ENCODE peak calls at places on chromosomes 1 and 21, in five cellular contexts. Y, V, B, L and X are unnamed samples.

GRCh38 chr21:44712203-44713028 is 1.0 kb upstream of the TSPEAR start:
- DNase-seq in Y (no peak), V (peak), B (no peak), L (no peak), X (no peak)

GRCh38 chr1:229131243-229132105 is 139.4 kb upstream of the RAB4A start:
- DNase-seq in Y (peak), V (no peak), B (no peak), L (no peak), X (no peak)

GRCh38 chr1:207335695-207336363 is 14.4 kb downstream of the CD55 start:
- DNase-seq in Y (no peak), V (no peak), B (no peak), L (no peak), X (no peak)

GRCh38 chr21:37407719-37408455 is 41.3 kb downstream of the DYRK1A start:
- DNase-seq in Y (no peak), V (no peak), B (no peak), L (no peak), X (no peak)

GRCh38 chr1:151711940-151712339 is 4.7 kb downstream of the CELF3 start:
- DNase-seq in Y (no peak), V (no peak), B (no peak), L (no peak), X (no peak)

GRCh38 chr1:103525114-103525606 is 339 bp upstream of the RNPC3 start:
- DNase-seq in Y (peak), V (no peak), B (no peak), L (peak), X (peak)

GRCh38 chr21:38944903-38945302 is 139.2 kb downstream of the ETS2 start:
- DNase-seq in Y (no peak), V (peak), B (no peak), L (no peak), X (no peak)

GRCh38 chr21:32768530-32768929 is 3.0 kb downstream of the PAXBP1 start:
- DNase-seq in Y (no peak), V (no peak), B (no peak), L (no peak), X (no peak)

GRCh38 chr1:100075773-100076172 is 57.0 kb downstream of the SASS6 start:
- DNase-seq in Y (no peak), V (no peak), B (no peak), L (no peak), X (peak)

GRCh38 chr1:23799570-23800395 is 771 bp downstream of the GALE start:
- DNase-seq in Y (peak), V (peak), B (peak), L (peak), X (peak)

GRCh38 chr1:92822907-92823306 is 8.9 kb upstream of the RPL5 start:
- DNase-seq in Y (peak), V (no peak), B (no peak), L (no peak), X (no peak)

GRCh38 chr1:161226759-161227158 is 899 bp downstream of the TOMM40L start:
- DNase-seq in Y (no peak), V (no peak), B (no peak), L (peak), X (no peak)

GRCh38 chr1:226181996-226182714 is 4.4 kb downstream of the ACBD3 start:
- DNase-seq in Y (peak), V (no peak), B (no peak), L (no peak), X (no peak)

GRCh38 chr1:85019989-85020388 is 23.1 kb upstream of the MCOLN2 start:
- DNase-seq in Y (no peak), V (no peak), B (no peak), L (no peak), X (no peak)

GRCh38 chr1:154937051-154937987 is 800 bp upstream of the PMVK start:
- DNase-seq in Y (peak), V (peak), B (peak), L (peak), X (peak)

GRCh38 chr21:27818847-27819246 is 852.0 kb upstream of the ADAMTS5 start:
- DNase-seq in Y (no peak), V (no peak), B (no peak), L (no peak), X (no peak)

GRCh38 chr1:173164686-173165085 is 42.4 kb downstream of the TNFSF4 start:
- DNase-seq in Y (no peak), V (no peak), B (no peak), L (no peak), X (no peak)
- TF ChIP-seq TAF1 in Y (no peak), V (no peak), B (no peak), L (no peak), X (no peak)

DNA sequence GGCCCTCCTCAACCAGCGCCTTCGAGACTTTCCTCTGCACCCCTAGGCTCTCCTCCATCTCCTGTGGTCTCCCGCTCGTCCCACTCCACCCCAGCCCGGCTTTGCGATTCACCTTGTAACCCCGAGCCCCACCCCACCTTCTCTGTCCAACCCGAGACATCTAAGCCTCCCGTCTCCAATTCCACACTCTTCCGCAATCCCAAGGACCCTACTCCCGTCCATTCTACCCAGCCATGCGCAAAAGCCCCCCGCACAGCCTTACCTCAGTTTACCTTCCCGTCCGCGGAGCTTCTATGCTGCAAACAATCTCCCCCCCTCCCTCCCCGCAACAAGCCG is 174 bp downstream of the SH3BP5L start:
- DNase-seq in Y (no peak), V (peak), B (no peak), L (peak), X (no peak)
- TF ChIP-seq POLR2A in Y (no peak), V (no peak), B (no peak), L (no peak), X (no peak)

GRCh38 chr1:64920936-64921589 is 45.3 kb downstream of the JAK1 start:
- DNase-seq in Y (no peak), V (no peak), B (no peak), L (no peak), X (no peak)

GRCh38 chr1:64917907-64918306 is 48.4 kb downstream of the JAK1 start:
- DNase-seq in Y (no peak), V (no peak), B (no peak), L (no peak), X (no peak)

GRCh38 chr1:64913361-64914015 is 52.9 kb downstream of the JAK1 start:
- DNase-seq in Y (no peak), V (no peak), B (no peak), L (no peak), X (no peak)

GRCh38 chr1:64915381-64916274 is 50.7 kb downstream of the JAK1 start:
- DNase-seq in Y (peak), V (no peak), B (no peak), L (no peak), X (no peak)

DNA sequence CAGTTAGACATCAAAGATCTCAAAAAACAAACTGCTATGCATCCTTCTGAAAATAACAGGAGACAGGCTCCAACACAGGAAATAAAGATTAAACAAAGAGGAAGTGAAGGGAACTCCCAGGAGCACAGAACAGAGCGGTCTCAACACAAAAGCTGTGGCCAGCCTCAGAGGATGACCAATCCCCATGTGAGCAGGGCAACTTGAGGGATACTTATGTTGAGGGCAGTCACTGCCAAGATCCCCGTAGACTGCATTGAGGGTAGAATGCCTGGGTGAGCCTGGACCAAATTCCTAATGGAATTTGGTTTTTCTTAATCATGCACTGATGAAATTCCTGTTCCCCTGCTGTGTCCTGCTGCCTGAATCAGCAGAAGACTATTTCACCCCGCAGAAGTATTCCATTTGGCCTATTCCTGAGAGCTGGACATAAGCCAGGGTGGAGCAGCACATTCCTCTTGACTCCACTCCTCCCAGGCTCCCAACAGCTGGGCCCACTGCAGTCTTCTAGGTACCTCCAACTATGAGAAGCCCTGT is 49.0 kb downstream of the JAK1 start:
- DNase-seq in Y (peak), V (no peak), B (no peak), L (no peak), X (no peak)
- TF ChIP-seq POLR2AphosphoS5 in Y (no peak), V (no peak), B (no peak), L (no peak), X (no peak)

GRCh38 chr1:231355171-231355570 is 17.1 kb downstream of the SPRTN start:
- DNase-seq in Y (no peak), V (no peak), B (no peak), L (no peak), X (no peak)
- TF ChIP-seq TAF1 in Y (no peak), V (no peak), B (no peak), L (no peak), X (no peak)

DNA sequence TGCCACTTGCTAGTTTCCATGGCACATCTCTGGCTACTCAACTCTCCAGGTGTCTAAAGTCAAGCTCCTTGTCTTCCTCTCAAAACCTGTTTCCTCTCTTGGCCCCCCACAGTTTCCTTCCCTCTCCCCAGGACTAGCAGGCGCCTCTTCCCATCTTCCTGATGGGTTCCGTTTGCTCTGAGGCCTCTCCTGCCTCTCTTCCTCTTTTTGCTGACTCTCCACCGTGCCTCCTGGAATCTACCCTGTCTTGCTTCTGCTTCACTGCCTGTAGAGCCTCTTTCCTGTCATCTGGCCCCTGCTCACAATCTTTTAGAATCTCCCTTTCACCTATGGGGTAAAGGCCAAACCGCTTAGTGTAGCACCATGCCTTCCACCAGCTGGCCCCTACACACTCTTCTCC is 21.8 kb upstream of the LHX4 start:
- DNase-seq in Y (no peak), V (no peak), B (no peak), L (no peak), X (no peak)
- TF ChIP-seq POLR2A in Y (no peak), V (no peak), B (no peak), L (no peak), X (no peak)

DNA sequence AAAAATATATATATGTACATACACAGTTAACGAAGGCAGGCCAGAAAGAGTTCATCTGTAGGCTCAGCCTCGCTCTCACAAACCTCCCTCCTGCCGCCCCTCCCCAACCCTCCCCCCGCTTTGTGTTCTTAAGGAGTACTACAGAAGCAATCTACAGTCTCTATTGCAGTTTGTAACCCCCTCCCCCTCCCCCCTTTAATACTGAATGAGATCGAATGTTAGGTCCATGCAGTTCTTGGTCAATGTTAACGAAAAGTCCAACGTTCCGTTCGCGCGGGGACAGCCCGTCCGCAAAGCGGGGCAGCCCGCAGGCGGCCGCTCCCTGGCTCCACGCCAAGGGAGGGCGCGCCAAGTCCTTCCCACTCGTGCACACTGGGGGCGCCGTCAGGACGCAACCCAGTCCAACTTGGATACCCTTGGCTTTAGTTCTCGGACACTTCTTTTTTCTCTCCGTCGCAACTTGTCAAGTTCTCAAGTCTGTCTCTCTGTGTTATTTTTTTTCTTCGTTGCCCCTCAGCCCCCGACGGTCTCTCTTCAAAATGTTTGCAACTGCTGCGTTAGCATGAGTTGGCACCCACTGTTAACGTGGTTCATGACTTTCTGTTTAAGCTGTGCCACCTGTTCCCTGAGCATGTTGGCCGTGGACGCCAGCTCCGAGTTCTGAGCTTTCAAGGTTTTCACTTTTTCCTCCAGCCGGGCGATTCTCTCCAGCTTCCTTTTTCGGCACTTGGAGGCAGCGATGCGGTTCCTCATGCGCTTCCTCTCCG is 2.1 kb downstream of the JUN start:
- DNase-seq in Y (no peak), V (peak), B (no peak), L (peak), X (no peak)
- TF ChIP-seq POLR2AphosphoS5 in Y (no peak), V (no peak), B (no peak), L (peak), X (peak)

DNA sequence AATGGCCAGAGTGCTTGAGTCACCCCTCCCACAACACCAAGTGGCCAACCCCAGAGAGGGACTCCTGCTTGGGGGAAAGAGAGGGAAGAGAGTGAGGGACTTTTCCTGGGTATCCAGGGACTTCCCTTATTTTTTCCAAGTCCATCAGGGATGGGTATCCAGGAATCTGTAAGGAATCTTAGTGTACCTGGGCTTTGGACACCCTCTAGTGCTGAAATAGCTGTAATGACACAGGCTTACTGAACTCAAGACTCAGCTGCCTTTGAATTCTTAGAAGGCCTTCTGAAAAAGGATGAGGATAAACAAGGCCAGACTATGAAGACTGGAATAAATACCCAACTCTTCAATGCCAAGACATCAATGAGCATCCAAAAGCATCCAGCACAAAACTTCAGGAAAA is 12.0 kb downstream of the TSHB start:
- DNase-seq in Y (peak), V (no peak), B (no peak), L (no peak), X (no peak)
- TF ChIP-seq TAF1 in Y (no peak), V (no peak), B (no peak), L (no peak), X (no peak)

DNA sequence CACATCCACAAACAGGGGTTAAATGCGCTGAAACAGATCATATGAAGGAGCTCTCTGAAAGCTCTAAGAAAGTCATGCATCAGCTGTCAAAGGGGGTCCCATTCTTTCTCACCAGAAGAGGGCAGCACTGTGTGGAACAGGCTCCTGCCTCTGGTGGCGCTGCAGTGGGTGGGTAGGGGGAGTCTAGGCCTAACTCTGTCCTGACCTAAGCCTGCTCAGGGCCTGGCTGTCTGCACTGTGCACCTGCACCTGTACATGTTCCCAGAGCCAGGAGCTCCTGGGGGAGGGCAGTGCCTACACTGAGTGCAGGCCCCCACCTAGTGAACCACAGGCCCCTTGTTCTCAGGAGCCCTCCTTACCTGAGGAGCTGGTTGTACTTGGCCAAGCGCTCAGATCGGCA is 16.0 kb downstream of the ENO1 start:
- DNase-seq in Y (no peak), V (peak), B (no peak), L (peak), X (no peak)
- TF ChIP-seq POLR2A in Y (peak), V (no peak), B (no peak), L (no peak), X (no peak)

GRCh38 chr1:108722292-108722691 is 9.6 kb downstream of the FNDC7 start:
- DNase-seq in Y (peak), V (no peak), B (no peak), L (no peak), X (no peak)

GRCh38 chr1:108716437-108717230 is 3.9 kb downstream of the FNDC7 start:
- DNase-seq in Y (no peak), V (no peak), B (no peak), L (no peak), X (no peak)

GRCh38 chr1:108719654-108720435 is 7.1 kb downstream of the FNDC7 start:
- DNase-seq in Y (peak), V (no peak), B (no peak), L (peak), X (no peak)

GRCh38 chr1:108717774-108718316 is 5.1 kb downstream of the FNDC7 start:
- DNase-seq in Y (no peak), V (no peak), B (no peak), L (no peak), X (no peak)

DNA sequence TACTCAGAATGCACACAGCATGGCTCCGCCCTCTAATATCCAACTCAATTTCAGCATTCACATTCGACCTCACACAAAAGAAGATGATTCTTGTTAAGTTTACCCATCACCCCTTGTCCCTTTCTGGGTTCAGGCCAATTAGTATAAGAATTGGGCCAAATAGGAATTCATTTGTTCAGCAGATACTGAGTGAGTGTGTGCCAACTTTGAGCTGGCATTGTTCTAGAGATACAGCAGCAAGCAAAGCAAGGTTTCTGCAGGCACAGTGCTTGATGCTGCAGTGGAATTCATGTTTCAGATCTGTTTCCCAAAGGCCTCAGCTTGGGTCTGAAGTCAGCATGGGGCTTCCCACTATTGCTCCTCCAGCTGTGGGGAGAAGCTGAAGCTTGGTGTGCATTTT is 6.5 kb downstream of the FNDC7 start:
- DNase-seq in Y (no peak), V (no peak), B (no peak), L (no peak), X (no peak)
- TF ChIP-seq POLR2AphosphoS5 in Y (no peak), V (no peak), B (no peak), L (no peak), X (no peak)